ENCODE peak calls at places on chromosomes 5 and 9, in six cellular contexts. Y is A549, S is K562, Z is SK-N-SH, A is H1, G is HepG2. N is an unnamed sample.
A peak's percentile ranks its signal among the peaks of the same experiment; 100 is the strongest.

GRCh38 chr5:67879619-67880357 is 335.8 kb upstream of the PIK3R1 start:
- DNase-seq in S (no peak), A (no peak), G (peak; percentile 3), Z (no peak), Y (no peak), N (no peak)

GRCh38 chr5:140251527-140251973 is 51.4 kb downstream of the PFDN1 start:
- DNase-seq in Y (peak; percentile 37), G (no peak), S (no peak), A (no peak), Z (no peak), N (peak; percentile 61)

GRCh38 chr5:16461026-16461425 is 4.6 kb downstream of the ZNF622 start:
- DNase-seq in S (no peak), G (no peak), Z (no peak), Y (no peak), A (no peak), N (no peak)

GRCh38 chr5:9878196-9878595 is 248.0 kb upstream of the TAS2R1 start:
- DNase-seq in A (no peak), Y (no peak), S (no peak), G (no peak), Z (no peak), N (no peak)

GRCh38 chr9:121598167-121599000 is 53.0 kb upstream of the DAB2IP start:
- DNase-seq in A (peak; percentile 81), Y (no peak), S (no peak), Z (no peak), G (no peak), N (no peak)

GRCh38 chr9:137052293-137052692 is 1.6 kb downstream of the ENTPD2 start:
- DNase-seq in G (no peak), A (no peak), S (no peak), Y (no peak), Z (no peak), N (no peak)

GRCh38 chr5:77921369-77921768 is 145.2 kb upstream of the TBCA start:
- DNase-seq in G (no peak), Z (no peak), Y (no peak), A (no peak), S (no peak), N (no peak)

GRCh38 chr5:40983781-40984180 is 74.5 kb downstream of the C7 start:
- DNase-seq in Y (no peak), A (no peak), S (no peak), G (no peak), Z (no peak), N (no peak)

GRCh38 chr9:22158275-22158674 is 149.2 kb upstream of the CDKN2B start:
- DNase-seq in Y (no peak), Z (no peak), G (no peak), A (no peak), S (no peak), N (no peak)

GRCh38 chr5:74945561-74946165 is 79.5 kb upstream of the FAM169A start:
- DNase-seq in A (no peak), S (no peak), Z (no peak), Y (no peak), G (no peak), N (peak; percentile 27)

GRCh38 chr9:101094686-101095085 is 66.2 kb downstream of the PLPPR1 start:
- DNase-seq in Z (no peak), G (no peak), S (no peak), A (no peak), Y (no peak), N (no peak)

GRCh38 chr9:117284414-117284813 is 130.4 kb downstream of the ASTN2 start:
- DNase-seq in Z (peak; percentile 48), Y (no peak), A (no peak), G (no peak), S (no peak), N (no peak)

GRCh38 chr5:11384441-11385250 is 519.6 kb downstream of the CTNND2 start:
- DNase-seq in S (no peak), Z (peak; percentile 27), G (no peak), Y (no peak), A (no peak), N (no peak)

GRCh38 chr5:178309271-178310008 is 76.8 kb upstream of the PHYKPL start:
- DNase-seq in S (no peak), Y (no peak), A (no peak), G (no peak), Z (no peak), N (no peak)

GRCh38 chr9:91408475-91408874 is 15.2 kb downstream of the NFIL3 start:
- DNase-seq in Z (no peak), S (no peak), A (no peak), G (no peak), Y (no peak), N (no peak)

GRCh38 chr5:158970569-158971014 is 129.1 kb downstream of the EBF1 start:
- DNase-seq in Z (no peak), Y (no peak), A (no peak), S (no peak), G (no peak), N (no peak)

GRCh38 chr5:125316913-125317545 is 570.6 kb upstream of the ZNF608 start:
- DNase-seq in G (no peak), Z (peak; percentile 35), S (no peak), A (no peak), Y (no peak), N (no peak)

GRCh38 chr9:28942941-28943340 is 1369.7 kb upstream of the C9orf72 start:
- DNase-seq in G (no peak), A (no peak), Y (no peak), Z (no peak), S (no peak), N (no peak)

GRCh38 chr5:74433255-74434123 is 207.0 kb downstream of the ENC1 start:
- DNase-seq in Y (no peak), S (no peak), A (no peak), Z (no peak), G (no peak), N (peak; percentile 68)

DNA sequence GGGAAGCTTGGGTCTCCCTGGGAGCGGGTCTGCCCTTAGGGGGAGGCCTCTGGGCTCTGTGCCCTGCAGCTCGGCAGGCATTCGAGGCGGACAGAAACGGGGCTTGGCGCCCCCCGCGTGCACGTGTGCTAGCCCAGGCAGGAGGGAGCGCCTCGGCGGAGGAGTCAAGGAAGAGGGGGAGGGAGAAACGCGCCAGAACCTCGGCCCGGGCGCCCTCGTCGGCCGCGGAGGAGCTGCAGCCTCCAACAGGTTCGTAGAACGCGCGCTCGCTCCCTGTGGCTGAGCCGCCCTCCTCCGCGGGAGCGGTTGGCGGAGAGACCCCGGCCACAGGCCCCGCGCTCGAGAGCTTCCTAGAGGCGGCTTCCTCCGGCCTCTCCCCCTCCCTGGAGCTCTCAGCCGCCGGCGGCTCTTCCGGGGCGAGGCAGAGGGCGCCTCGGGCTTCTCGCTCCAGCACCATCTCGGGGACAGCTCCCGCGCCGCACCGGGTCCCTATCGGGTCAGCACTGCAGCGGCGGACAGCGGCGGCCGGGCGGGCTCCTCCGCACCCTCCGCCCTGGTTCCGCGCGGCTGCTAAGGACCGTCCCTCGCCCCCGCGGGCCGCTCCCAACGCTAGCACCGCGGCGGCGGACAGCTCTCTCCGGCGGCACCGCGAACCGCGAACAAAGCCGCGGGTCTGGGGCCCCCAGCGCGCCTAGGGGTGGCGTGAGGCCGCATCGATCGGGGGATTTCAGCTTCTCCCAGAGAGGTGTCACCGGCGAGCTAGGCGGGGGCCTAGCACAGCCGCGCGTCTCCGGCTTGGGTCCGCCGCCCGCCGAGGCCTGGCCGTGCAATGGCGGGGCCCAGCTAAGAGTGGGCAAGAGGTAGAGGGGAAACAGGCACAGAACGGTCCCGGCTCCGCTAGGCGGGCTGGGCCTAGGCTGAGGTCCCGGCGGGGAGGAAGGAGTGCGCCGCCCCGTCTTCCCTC is 74.6 kb upstream of the CPLX2 start:
- DNase-seq in S (peak; percentile 90), Z (peak; percentile 80), Y (peak; percentile 66), A (peak; percentile 56), G (peak; percentile 68), N (no peak)
- H3K4me3 ChIP-seq in S (no peak overlapping the region), Z (peak overlapping the region; percentile 57), Y (peak overlapping the region; percentile 53), A (peak overlapping the region; percentile 78), G (peak overlapping the region; percentile 73), N (no peak overlapping the region)

GRCh38 chr9:89359018-89359417 is 40.7 kb downstream of the SECISBP2 start:
- DNase-seq in Y (no peak), A (no peak), G (no peak), S (no peak), Z (peak; percentile 66), N (no peak)
- TF ChIP-seq CHD2 in Y (no peak), A (no peak), G (no peak), S (no peak), Z (no peak), N (no peak)

DNA sequence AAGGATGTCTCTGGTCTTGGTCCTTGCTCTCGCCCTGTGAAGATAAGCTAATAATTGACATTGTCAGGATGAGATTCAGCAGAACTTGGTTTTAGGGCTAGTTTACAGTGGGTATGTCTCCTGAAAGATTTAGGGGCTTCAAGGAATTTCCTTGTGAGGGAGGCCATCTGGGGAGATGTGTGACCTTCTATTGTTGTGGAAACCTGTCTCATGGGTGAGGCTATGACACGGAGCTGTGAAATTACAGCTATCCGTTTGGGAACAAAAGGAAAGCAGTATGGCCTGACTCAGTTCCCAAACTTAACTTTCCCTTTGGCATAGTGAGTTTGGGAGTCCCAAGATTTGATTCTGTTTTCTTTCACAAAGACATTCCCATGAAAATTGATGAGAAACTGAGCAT is 142.0 kb downstream of the PARP8 start:
- DNase-seq in Z (no peak), Y (no peak), S (no peak), G (no peak), A (no peak), N (no peak)
- H3K27ac ChIP-seq in Z (no peak overlapping the region), Y (no peak overlapping the region), S (no peak overlapping the region), G (no peak overlapping the region), A (no peak overlapping the region), N (no peak overlapping the region)

GRCh38 chr9:72526901-72527800 is 5.7 kb downstream of the TMC1 start:
- DNase-seq in A (peak; percentile 68), G (peak; percentile 10), Z (peak; percentile 5), S (no peak), Y (peak; percentile 75), N (peak; percentile 77)

GRCh38 chr9:72529531-72529930 is 8.1 kb downstream of the TMC1 start:
- DNase-seq in G (no peak), S (no peak), Z (no peak), Y (no peak), A (no peak), N (no peak)

GRCh38 chr9:72524820-72525539 is 3.6 kb downstream of the TMC1 start:
- DNase-seq in Y (peak; percentile 74), G (no peak), S (no peak), Z (no peak), A (peak; percentile 70), N (peak; percentile 76)

GRCh38 chr9:72533322-72533721 is 11.9 kb downstream of the TMC1 start:
- DNase-seq in G (no peak), Y (no peak), S (no peak), A (no peak), Z (no peak), N (no peak)

DNA sequence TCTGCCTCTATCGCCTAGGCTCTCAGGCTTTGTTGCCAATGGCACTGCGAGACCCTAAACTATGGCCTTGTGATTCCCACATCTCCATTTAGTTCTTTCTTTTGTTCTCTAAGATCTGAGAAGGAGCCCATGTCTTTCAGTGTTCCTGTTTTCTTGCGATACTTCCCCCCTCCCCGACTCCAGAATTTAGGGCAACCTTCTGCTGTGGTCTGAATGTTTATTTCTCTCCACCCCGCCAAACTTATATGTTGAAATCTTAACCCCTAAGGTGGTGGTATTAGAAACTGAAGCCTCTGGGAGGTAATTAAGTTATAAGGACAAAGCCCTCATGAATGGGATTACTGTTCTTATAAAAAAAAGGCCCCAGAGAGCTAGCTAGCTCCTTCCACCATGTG is 6.4 kb downstream of the TMC1 start:
- DNase-seq in Z (no peak), Y (no peak), G (no peak), A (no peak), S (no peak), N (no peak)
- H3K4me3 ChIP-seq in Z (peak overlapping the region; percentile 36), Y (peak overlapping the region; percentile 24), G (peak overlapping the region; percentile 25), A (peak overlapping the region; percentile 27), S (no peak overlapping the region), N (peak overlapping the region; percentile 51)

GRCh38 chr5:155114655-155115054 is 101.1 kb downstream of the KIF4B start:
- DNase-seq in Y (no peak), A (no peak), S (no peak), Z (no peak), G (no peak), N (no peak)
- TF ChIP-seq CHD2 in Y (no peak), A (no peak), S (no peak), Z (no peak), G (no peak), N (no peak)